ENCODE peak calls at places on chromosomes 2 and 18, in nine cellular contexts. T, H, A, J, R, N, W, M and C are unnamed samples.

GRCh38 chr2:12169721-12170120 is 423.3 kb downstream of the LPIN1 start:
- DNase-seq in T (no peak), H (peak), A (no peak), J (peak), R (peak), N (no peak), W (peak), M (no peak), C (no peak)

GRCh38 chr2:200063155-200063554 is 107.8 kb downstream of the MAIP1 start:
- DNase-seq in T (no peak), H (no peak), A (no peak), J (no peak), R (no peak), N (no peak), W (no peak), M (no peak), C (no peak)

GRCh38 chr2:13616059-13616458 is 899.3 kb downstream of the TRIB2 start:
- DNase-seq in T (no peak), H (no peak), A (no peak), J (no peak), R (no peak), N (no peak), W (no peak), M (no peak), C (no peak)

GRCh38 chr2:152544626-152545025 is 172.6 kb downstream of the PRPF40A start:
- DNase-seq in T (no peak), H (no peak), A (no peak), J (no peak), R (no peak), N (no peak), W (no peak), M (no peak), C (no peak)

GRCh38 chr18:53944721-53945120 is 279.7 kb downstream of the MBD2 start:
- DNase-seq in T (no peak), H (peak), A (no peak), J (no peak), R (no peak), N (no peak), W (no peak), M (no peak), C (no peak)

GRCh38 chr18:27921904-27922541 is 254.9 kb downstream of the CDH2 start:
- DNase-seq in T (peak), H (no peak), A (peak), J (peak), R (no peak), N (no peak), W (peak), M (peak), C (peak)

GRCh38 chr18:44733069-44733753 is 52.5 kb downstream of the SETBP1 start:
- DNase-seq in T (no peak), H (no peak), A (no peak), J (peak), R (peak), N (no peak), W (peak), M (peak), C (no peak)

GRCh38 chr2:156593011-156593921 is 157.1 kb downstream of the GPD2 start:
- DNase-seq in T (no peak), H (no peak), A (no peak), J (no peak), R (no peak), N (no peak), W (no peak), M (no peak), C (no peak)

GRCh38 chr2:10003206-10004125 is 39.9 kb upstream of the KLF11 start:
- DNase-seq in T (no peak), H (no peak), A (no peak), J (no peak), R (no peak), N (no peak), W (no peak), M (no peak), C (no peak)

GRCh38 chr2:232897971-232898408 is 27.9 kb downstream of the SNORC start:
- DNase-seq in T (no peak), H (no peak), A (no peak), J (no peak), R (peak), N (no peak), W (no peak), M (no peak), C (no peak)

GRCh38 chr2:1563943-1564342 is 150.7 kb downstream of the TPO start:
- DNase-seq in T (no peak), H (no peak), A (no peak), J (no peak), R (peak), N (no peak), W (no peak), M (no peak), C (no peak)

GRCh38 chr2:170929686-170930050 is 615 bp downstream of the GORASP2 start:
- DNase-seq in T (no peak), H (peak), A (peak), J (peak), R (peak), N (peak), W (peak), M (peak), C (peak)

GRCh38 chr2:148048475-148049221 is 27.8 kb downstream of the MBD5 start:
- DNase-seq in T (no peak), H (no peak), A (no peak), J (no peak), R (no peak), N (no peak), W (no peak), M (no peak), C (no peak)

GRCh38 chr2:239831272-239831731 is 193.8 kb downstream of the NDUFA10 start:
- DNase-seq in T (no peak), H (no peak), A (no peak), J (no peak), R (no peak), N (no peak), W (no peak), M (no peak), C (no peak)

GRCh38 chr2:66899648-66900047 is 464.7 kb downstream of the MEIS1 start:
- DNase-seq in T (no peak), H (no peak), A (no peak), J (peak), R (no peak), N (no peak), W (no peak), M (no peak), C (no peak)

GRCh38 chr2:84676295-84676694 is 160.0 kb downstream of the DNAH6 start:
- DNase-seq in T (no peak), H (no peak), A (no peak), J (peak), R (no peak), N (no peak), W (no peak), M (no peak), C (no peak)

GRCh38 chr18:45619062-45619825 is 4.0 kb downstream of the SLC14A2 start:
- DNase-seq in T (peak), H (no peak), A (no peak), J (no peak), R (no peak), N (no peak), W (no peak), M (no peak), C (no peak)

GRCh38 chr2:193584522-193584938 is 1389.8 kb upstream of the TMEFF2 start:
- DNase-seq in T (peak), H (no peak), A (peak), J (no peak), R (no peak), N (no peak), W (peak), M (no peak), C (peak)

GRCh38 chr2:156341482-156342251 is 9.1 kb upstream of the NR4A2 start:
- DNase-seq in T (peak), H (peak), A (peak), J (peak), R (peak), N (peak), W (peak), M (peak), C (peak)